ENCODE peak calls at places on chromosomes 1 and 21, in nine cellular contexts. Q is suprapubic skin, S is spleen, A is HCT116, G is breast epithelium, W is upper lobe of left lung, R is transverse colon, T is K562, I is endothelial cell of umbilical vein. U is an unnamed sample.

GRCh38 chr1:186828612-186829542 is at the start of gene PLA2G4A:
- DNase-seq in Q (no peak), S (peak; percentile 79), A (peak; percentile 64), G (no peak), W (peak; percentile 67), R (peak; percentile 51), T (no peak), I (peak; percentile 87), U (peak; percentile 47)

GRCh38 chr1:231688989-231689388 is 62.4 kb downstream of the DISC1 start:
- DNase-seq in Q (no peak), S (no peak), A (no peak), G (no peak), W (no peak), R (no peak), T (no peak), I (no peak), U (no peak)

GRCh38 chr1:36083635-36084501 is at the start of gene TEKT2:
- DNase-seq in Q (peak; percentile 79), S (peak; percentile 80), A (no peak), G (no peak), W (no peak), R (peak; percentile 31), T (no peak), I (peak; percentile 52), U (no peak)

GRCh38 chr1:161791889-161792655 is 26.0 kb downstream of the ATF6 start:
- DNase-seq in Q (no peak), S (no peak), A (no peak), G (no peak), W (no peak), R (no peak), T (no peak), I (no peak), U (no peak)

GRCh38 chr1:53278294-53278693 is 40.0 kb upstream of the MAGOH start:
- DNase-seq in Q (no peak), S (peak; percentile 88), A (no peak), G (no peak), W (peak; percentile 45), R (peak; percentile 66), T (peak; percentile 83), I (peak; percentile 36), U (peak; percentile 25)

GRCh38 chr1:44267438-44267837 is 54.2 kb downstream of the DMAP1 start:
- DNase-seq in Q (no peak), S (no peak), A (no peak), G (no peak), W (no peak), R (peak; percentile 91), T (no peak), I (no peak), U (peak; percentile 12)

GRCh38 chr1:50742523-50742922 is 217.5 kb downstream of the FAF1 start:
- DNase-seq in Q (no peak), S (no peak), A (no peak), G (no peak), W (no peak), R (no peak), T (no peak), I (no peak), U (no peak)

GRCh38 chr1:205319081-205320018 is 2.2 kb downstream of the NUAK2 start:
- DNase-seq in Q (no peak), S (peak; percentile 81), A (no peak), G (peak; percentile 73), W (peak; percentile 78), R (peak; percentile 87), T (no peak), I (peak; percentile 57), U (peak; percentile 88)

GRCh38 chr1:186494832-186495271 is 33.9 kb upstream of the PDC start:
- DNase-seq in Q (no peak), S (no peak), A (no peak), G (no peak), W (no peak), R (no peak), T (no peak), I (no peak), U (no peak)

GRCh38 chr21:17512245-17513213 is at the start of gene CXADR:
- DNase-seq in Q (no peak), S (peak; percentile 89), A (peak; percentile 71), G (peak; percentile 76), W (peak; percentile 88), R (peak; percentile 92), T (peak; percentile 77), I (peak; percentile 48), U (peak; percentile 92)

GRCh38 chr1:62707746-62708123 is 19.5 kb upstream of the DOCK7 start:
- DNase-seq in Q (no peak), S (no peak), A (no peak), G (no peak), W (no peak), R (no peak), T (no peak), I (no peak), U (no peak)

DNA sequence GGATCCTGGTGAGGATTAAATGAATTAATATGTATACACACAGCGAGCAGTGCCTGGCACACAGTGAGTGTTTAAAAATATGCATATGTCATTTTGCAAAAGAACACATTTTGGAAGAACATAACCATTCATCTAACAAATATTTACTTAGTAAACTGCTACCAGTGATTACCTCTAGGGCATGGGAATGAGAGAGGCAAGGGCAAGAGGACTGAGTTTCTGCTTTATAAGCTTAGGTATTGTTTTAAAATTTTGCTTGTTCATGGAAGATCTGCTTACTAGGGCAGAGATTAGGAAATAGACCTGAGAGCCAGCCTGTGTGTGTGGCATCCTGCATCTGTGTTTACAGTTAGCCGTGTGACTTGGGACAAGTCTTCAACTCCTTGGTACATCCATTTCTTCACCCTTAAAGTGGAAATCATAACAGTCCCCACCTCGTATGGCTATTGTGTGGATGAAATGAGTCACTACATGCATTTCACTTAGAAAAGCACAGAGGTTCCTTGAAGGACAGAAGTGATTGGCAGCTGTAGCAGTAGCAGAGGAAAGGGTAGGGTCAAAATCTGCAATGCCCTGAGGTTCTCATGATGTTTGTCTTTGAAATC is 198.5 kb upstream of the FMN2 start:
- DNase-seq in Q (no peak), S (no peak), A (no peak), G (no peak), W (no peak), R (no peak), T (no peak), I (no peak), U (no peak)
- TF ChIP-seq POLR2AphosphoS5 in Q (no peak), S (no peak), A (no peak), G (no peak), W (peak; percentile 11), R (no peak), T (no peak), I (no peak), U (no peak)

GRCh38 chr21:42878678-42878992 is 704 bp downstream of the WDR4 start:
- DNase-seq in Q (no peak), S (no peak), A (no peak), G (no peak), W (no peak), R (no peak), T (no peak), I (no peak), U (no peak)

GRCh38 chr21:42880352-42880751 is 1.0 kb upstream of the WDR4 start:
- DNase-seq in Q (no peak), S (peak; percentile 4), A (no peak), G (no peak), W (no peak), R (no peak), T (no peak), I (no peak), U (no peak)

GRCh38 chr21:42883921-42884320 is 4.6 kb upstream of the WDR4 start:
- DNase-seq in Q (no peak), S (no peak), A (no peak), G (no peak), W (no peak), R (no peak), T (no peak), I (no peak), U (no peak)

GRCh38 chr21:42878993-42879787 is at the start of gene WDR4:
- DNase-seq in Q (peak; percentile 98), S (peak; percentile 99), A (peak; percentile 93), G (peak; percentile 98), W (peak; percentile 97), R (peak; percentile 99), T (peak; percentile 99), I (peak; percentile 99), U (peak; percentile 95)
- TF ChIP-seq POLR2A in Q (no peak), S (peak; percentile 73), A (peak; percentile 95), G (peak; percentile 72), W (peak; percentile 77), R (peak; percentile 88), T (peak; percentile 97), I (peak; percentile 96), U (peak; percentile 70)

GRCh38 chr1:230163205-230163604 is 96.2 kb downstream of the GALNT2 start:
- DNase-seq in Q (no peak), S (no peak), A (no peak), G (no peak), W (no peak), R (no peak), T (no peak), I (no peak), U (no peak)
- H3K36me3 ChIP-seq in Q (no peaks in the 10 kb centered on the region), S (no peaks in the 10 kb centered on the region), A (no peaks in the 10 kb centered on the region), G (no peaks in the 10 kb centered on the region), W (no peaks in the 10 kb centered on the region), R (no peaks in the 10 kb centered on the region), T (peaks cover 12% of the 10 kb centered on the region), I (no peaks in the 10 kb centered on the region), U (no peaks in the 10 kb centered on the region)

GRCh38 chr1:226063362-226064167 is 1.0 kb downstream of the H3-3A start:
- DNase-seq in Q (peak; percentile 80), S (peak; percentile 89), A (no peak), G (peak; percentile 58), W (peak; percentile 48), R (peak; percentile 53), T (no peak), I (peak; percentile 67), U (peak; percentile 73)

GRCh38 chr1:226062558-226063361 is at the start of gene H3-3A:
- DNase-seq in Q (peak; percentile 99), S (peak; percentile 99), A (peak; percentile 79), G (peak; percentile 99), W (peak; percentile 96), R (peak; percentile 99), T (peak; percentile 98), I (peak; percentile 94), U (peak; percentile 98)

GRCh38 chr1:226060976-226061792 is 1.3 kb upstream of the H3-3A start:
- DNase-seq in Q (no peak), S (no peak), A (no peak), G (no peak), W (no peak), R (no peak), T (no peak), I (no peak), U (no peak)

GRCh38 chr1:226060427-226060826 is 2.1 kb upstream of the H3-3A start:
- DNase-seq in Q (no peak), S (no peak), A (no peak), G (no peak), W (no peak), R (no peak), T (no peak), I (no peak), U (no peak)

DNA sequence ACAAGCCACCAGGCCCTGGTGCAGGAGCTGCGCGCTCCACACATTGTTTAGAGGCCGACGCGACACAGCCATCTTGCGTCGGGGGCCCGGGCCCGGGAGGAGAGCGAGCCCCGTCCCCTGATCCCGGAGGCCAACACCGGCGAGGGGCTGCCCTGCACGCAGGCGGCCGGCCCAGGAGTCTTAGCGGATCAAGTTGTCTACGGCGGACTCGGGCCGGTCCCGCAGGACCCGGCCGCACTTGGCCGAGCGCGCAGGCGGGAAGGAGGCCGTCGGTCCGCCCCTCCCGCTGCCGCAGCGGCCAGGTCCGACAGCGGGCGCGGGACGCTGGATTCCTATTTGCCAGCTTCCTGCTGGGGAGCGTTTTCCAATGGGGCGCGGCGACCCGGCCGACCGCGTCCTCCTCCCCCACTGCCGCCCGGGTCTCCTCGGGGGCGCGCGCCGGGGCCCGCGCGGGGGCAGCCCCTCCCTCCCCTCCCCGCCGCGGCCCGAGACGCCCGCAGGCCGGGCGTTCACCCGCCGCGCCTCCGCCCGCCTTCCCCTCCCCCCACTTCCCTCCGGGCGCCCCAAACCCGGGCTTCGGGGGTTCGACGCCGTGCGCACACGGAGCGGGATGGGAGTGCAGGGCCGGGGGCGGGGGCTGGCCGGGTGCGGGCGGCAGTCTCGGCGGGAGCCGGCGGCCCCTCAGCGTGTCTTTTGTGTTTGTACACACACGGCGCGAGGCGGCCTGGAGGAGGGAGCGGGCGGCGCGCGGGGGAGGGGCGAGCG is 541 bp upstream of the H3-3A start:
- DNase-seq in Q (peak; percentile 85), S (no peak), A (no peak), G (peak; percentile 76), W (peak; percentile 85), R (peak; percentile 85), T (peak; percentile 96), I (peak; percentile 76), U (peak; percentile 69)
- TF ChIP-seq POLR2AphosphoS5 in Q (no peak), S (peak; percentile 84), A (peak; percentile 71), G (peak; percentile 63), W (peak; percentile 74), R (peak; percentile 80), T (no peak), I (peak; percentile 59), U (peak; percentile 14)

U was measured in prostate gland.